ENCODE peak calls at places on chromosomes 5 and 9, in four cellular contexts. Z is OCI-M1, M is EH, K is GM19239. L is an unnamed sample.
A peak's percentile ranks its signal among the peaks of the same experiment; 100 is the strongest.

GRCh38 chr9:80085668-80086067 is 513.9 kb downstream of the TLE4 start:
- DNase-seq in M (no peak), K (no peak), Z (no peak), L (no peak)

GRCh38 chr9:113516840-113517577 is 53.5 kb downstream of the RGS3 start:
- DNase-seq in Z (no peak), K (peak; percentile 62), M (peak; percentile 66), L (peak; percentile 95)

GRCh38 chr5:122458278-122458872 is 146.3 kb downstream of the SNCAIP start:
- DNase-seq in Z (peak; percentile 9), M (peak; percentile 10), K (no peak), L (no peak)

GRCh38 chr5:115384587-115385375 is 88.3 kb upstream of the CCDC112 start:
- DNase-seq in Z (no peak), K (no peak), M (no peak), L (no peak)

GRCh38 chr5:932628-933250 is 40.1 kb downstream of the TRIP13 start:
- DNase-seq in Z (no peak), M (no peak), K (no peak), L (no peak)

GRCh38 chr5:148846930-148847329 is 20.5 kb downstream of the ADRB2 start:
- DNase-seq in Z (no peak), K (no peak), M (peak; percentile 57), L (no peak)

GRCh38 chr5:72036951-72037350 is 70.3 kb upstream of the MAP1B start:
- DNase-seq in Z (no peak), M (peak; percentile 57), K (no peak), L (no peak)

GRCh38 chr5:134521831-134522230 is 3.6 kb upstream of the JADE2 start:
- DNase-seq in Z (peak; percentile 64), M (no peak), K (no peak), L (no peak)

GRCh38 chr5:74877624-74878304 is 11.6 kb upstream of the FAM169A start:
- DNase-seq in K (no peak), Z (no peak), M (no peak), L (no peak)

GRCh38 chr5:175288048-175288621 is 155.8 kb downstream of the DRD1 start:
- DNase-seq in K (no peak), M (peak; percentile 72), Z (no peak), L (no peak)

GRCh38 chr5:168969341-168969863 is 331.5 kb downstream of the SLIT3 start:
- DNase-seq in Z (no peak), K (no peak), M (no peak), L (no peak)

GRCh38 chr5:128099944-128100343 is 16.4 kb downstream of the SLC12A2 start:
- DNase-seq in Z (no peak), K (no peak), M (no peak), L (no peak)

GRCh38 chr5:108093186-108093585 is 288.7 kb downstream of the FBXL17 start:
- DNase-seq in Z (peak; percentile 62), K (no peak), M (peak; percentile 44), L (no peak)

GRCh38 chr5:20974423-20974822 is 986.4 kb upstream of the CDH18 start:
- DNase-seq in M (no peak), Z (peak; percentile 23), K (no peak), L (no peak)

GRCh38 chr5:61334224-61335196 is 2.5 kb downstream of the ZSWIM6 start:
- DNase-seq in Z (peak; percentile 41), K (no peak), M (peak; percentile 82), L (no peak)

GRCh38 chr5:72815580-72816296 is 723 bp upstream of the TNPO1 start:
- DNase-seq in M (no peak), K (no peak), Z (peak; percentile 83), L (no peak)

GRCh38 chr5:166979576-166979975 is 1311.9 kb upstream of the WWC1 start:
- DNase-seq in Z (no peak), M (no peak), K (no peak), L (no peak)

GRCh38 chr9:105633373-105633772 is 28.9 kb upstream of the TAL2 start:
- DNase-seq in K (no peak), Z (no peak), M (no peak), L (no peak)

GRCh38 chr5:166722939-166723338 is 1568.5 kb upstream of the WWC1 start:
- DNase-seq in M (no peak), K (no peak), Z (peak; percentile 78), L (no peak)

GRCh38 chr9:111752455-111752854 is 42.3 kb downstream of the SHOC1 start:
- DNase-seq in M (peak; percentile 23), Z (peak; percentile 14), K (no peak), L (no peak)

L was measured in GM12864.